ENCODE peak calls at places on chromosomes 3 and 15, in five cellular contexts. Z is endothelial cell, H is astrocyte, W is testis, N is breast epithelium. Y is an unnamed sample.

GRCh38 chr3:152595975-152596832 is 238.7 kb upstream of the P2RY1 start:
- DNase-seq in Z (peak), H (peak), W (peak), N (no peak), Y (no peak)

GRCh38 chr3:171465768-171466167 is 5.6 kb upstream of the TNIK start:
- DNase-seq in Z (no peak), H (no peak), W (no peak), N (no peak), Y (no peak)

GRCh38 chr3:42518800-42519567 is 16.5 kb downstream of the VIPR1 start:
- DNase-seq in Z (peak), H (no peak), W (no peak), N (no peak), Y (no peak)

GRCh38 chr3:197505796-197506553 is 49.8 kb downstream of the BDH1 start:
- DNase-seq in Z (no peak), H (no peak), W (no peak), N (no peak), Y (no peak)

GRCh38 chr15:62976301-62976842 is 66.2 kb upstream of the TPM1 start:
- DNase-seq in Z (no peak), H (peak), W (no peak), N (no peak), Y (no peak)

GRCh38 chr3:33299395-33300081 is 22.3 kb downstream of the FBXL2 start:
- DNase-seq in Z (no peak), H (peak), W (no peak), N (no peak), Y (no peak)

GRCh38 chr3:79846148-79846933 is 78.5 kb upstream of the ROBO1 start:
- DNase-seq in Z (peak), H (no peak), W (peak), N (no peak), Y (no peak)

GRCh38 chr3:61353353-61353752 is 102.1 kb upstream of the FHIT start:
- DNase-seq in Z (no peak), H (no peak), W (no peak), N (no peak), Y (no peak)

GRCh38 chr3:136151219-136151618 is 44.9 kb downstream of the MSL2 start:
- DNase-seq in Z (no peak), H (no peak), W (no peak), N (no peak), Y (no peak)

GRCh38 chr3:123383101-123384053 is 65.5 kb downstream of the ADCY5 start:
- DNase-seq in Z (no peak), H (peak), W (peak), N (no peak), Y (no peak)

GRCh38 chr3:15646924-15647511 is 45.5 kb downstream of the BTD start:
- DNase-seq in Z (no peak), H (peak), W (peak), N (no peak), Y (no peak)

DNA sequence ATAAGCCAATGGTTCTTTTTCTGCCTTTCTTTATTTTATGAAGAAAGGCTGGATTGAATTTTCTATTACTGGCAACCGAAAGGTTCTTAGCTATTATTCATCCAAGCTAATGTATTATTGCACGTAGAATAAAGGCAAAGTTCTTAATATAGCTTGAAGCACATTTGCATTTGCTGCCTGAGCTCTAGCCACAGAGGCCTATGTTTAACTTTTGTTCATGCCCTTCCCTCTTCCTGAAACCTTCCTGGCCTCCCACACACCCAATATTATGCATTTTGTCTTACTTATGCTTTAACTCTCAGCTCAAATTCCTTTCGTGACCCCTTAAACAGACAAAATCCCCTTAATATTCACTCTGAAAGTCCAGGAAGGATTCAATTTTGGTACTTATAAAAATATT is 71.0 kb upstream of the ZNF280D start:
- DNase-seq in Z (no peak), H (no peak), W (no peak), N (no peak), Y (no peak)
- TF ChIP-seq CTCF in Z (no peak), H (no peak), W (no peak), N (no peak), Y (no peak)

GRCh38 chr3:132596326-132596725 is 744 bp upstream of the ACKR4 start:
- DNase-seq in Z (no peak), H (no peak), W (no peak), N (no peak), Y (no peak)

GRCh38 chr3:132592211-132592610 is 4.9 kb upstream of the ACKR4 start:
- DNase-seq in Z (no peak), H (no peak), W (no peak), N (no peak), Y (no peak)

GRCh38 chr3:132593950-132594328 is 3.1 kb upstream of the ACKR4 start:
- DNase-seq in Z (no peak), H (peak), W (no peak), N (no peak), Y (no peak)

GRCh38 chr3:132595036-132595435 is 2.0 kb upstream of the ACKR4 start:
- DNase-seq in Z (no peak), H (peak), W (no peak), N (no peak), Y (no peak)

GRCh38 chr3:132593241-132593949 is 3.7 kb upstream of the ACKR4 start:
- DNase-seq in Z (no peak), H (no peak), W (no peak), N (no peak), Y (no peak)
- TF ChIP-seq CTCF in Z (no peak), H (no peak), W (no peak), N (no peak), Y (no peak)

GRCh38 chr3:37812497-37812896 is 49.2 kb upstream of the CTDSPL start:
- DNase-seq in Z (no peak), H (no peak), W (peak), N (no peak), Y (no peak)

GRCh38 chr3:37811625-37812356 is 49.9 kb upstream of the CTDSPL start:
- DNase-seq in Z (no peak), H (no peak), W (no peak), N (no peak), Y (no peak)

GRCh38 chr3:37816271-37816670 is 45.4 kb upstream of the CTDSPL start:
- DNase-seq in Z (no peak), H (peak), W (no peak), N (no peak), Y (no peak)

GRCh38 chr3:37813403-37813802 is 48.3 kb upstream of the CTDSPL start:
- DNase-seq in Z (no peak), H (no peak), W (no peak), N (no peak), Y (no peak)

DNA sequence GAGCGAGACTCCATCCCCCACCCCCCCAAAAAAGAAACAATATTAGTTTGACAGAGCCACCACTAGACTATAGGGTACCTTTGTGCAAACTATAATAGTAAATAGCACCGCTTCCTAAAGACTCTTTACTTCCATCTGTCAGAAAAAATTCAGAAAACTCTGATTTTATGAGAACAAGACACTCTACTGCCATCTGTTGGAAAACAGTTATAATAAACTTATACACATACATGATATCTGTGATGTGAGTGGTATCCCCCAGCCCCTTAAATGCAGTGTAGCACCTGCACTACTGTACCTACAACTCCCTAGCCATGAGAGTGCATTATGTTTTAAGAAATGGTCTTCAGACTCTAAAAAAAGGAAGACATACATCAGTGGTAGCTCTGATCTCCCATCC is 47.1 kb upstream of the CTDSPL start:
- DNase-seq in Z (no peak), H (no peak), W (no peak), N (no peak), Y (no peak)
- TF ChIP-seq CTCF in Z (peak), H (peak), W (peak), N (peak), Y (peak)

DNA sequence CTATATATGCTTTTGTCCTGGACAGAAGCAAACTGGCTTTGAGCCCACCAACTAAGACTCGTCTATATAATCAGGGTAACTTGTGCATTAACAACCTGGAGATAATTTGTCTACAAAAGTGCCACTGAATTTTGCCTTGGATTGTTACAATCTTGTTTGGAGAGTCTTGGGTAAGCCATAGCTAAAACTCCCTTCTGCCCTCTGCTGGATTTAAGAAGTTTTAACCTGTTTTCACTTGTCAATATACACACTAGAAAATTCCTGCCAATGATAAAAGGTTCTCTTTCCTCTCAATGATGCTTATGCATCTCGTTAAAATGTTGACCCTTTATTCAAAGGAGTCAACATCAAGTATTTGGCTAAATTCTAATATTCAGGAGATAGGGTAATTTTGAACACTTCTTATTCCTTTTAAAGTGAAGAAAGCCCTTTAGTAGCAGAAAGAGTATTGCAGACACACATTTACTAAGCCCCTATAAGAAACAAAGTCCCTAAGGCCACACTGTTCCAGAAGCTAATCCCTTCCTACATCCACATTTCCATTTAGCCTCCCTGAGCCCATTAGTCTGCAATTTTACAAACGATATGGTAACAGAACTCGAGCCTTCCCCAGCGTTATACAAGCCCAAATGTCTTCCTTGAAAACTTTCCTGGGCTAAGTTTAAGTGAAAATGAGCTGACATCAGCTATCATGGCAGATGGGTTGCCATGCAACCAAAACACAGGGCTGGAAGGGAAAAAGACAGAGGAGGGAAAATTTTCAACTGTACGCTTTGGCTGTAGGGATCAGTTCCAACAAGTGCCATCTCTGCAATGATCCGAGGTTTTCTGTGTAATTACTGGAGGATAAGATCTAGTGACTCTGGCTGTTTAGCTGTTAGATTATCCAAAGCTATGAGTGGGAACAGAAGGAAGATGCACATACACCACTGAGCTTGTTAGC is 75.9 kb upstream of the FGF12 start:
- DNase-seq in Z (no peak), H (peak), W (no peak), N (no peak), Y (no peak)
- TF ChIP-seq CTCF in Z (peak), H (peak), W (no peak), N (peak), Y (peak)

GRCh38 chr15:89399390-89400120 is 64.9 kb upstream of the POLG start:
- DNase-seq in Z (peak), H (no peak), W (no peak), N (no peak), Y (no peak)
- TF ChIP-seq CTCF in Z (peak), H (peak), W (no peak), N (no peak), Y (peak)

Y was measured in type B pancreatic cell.